ENCODE peak calls at places on chromosome 12, in eight cellular contexts. O is activated naive CD8-positive, alpha-beta T cell treated with anti-CD3 and anti-CD28 coated beads for 36 hours; L is naive thymus-derived CD8-positive, alpha-beta T cell; G is cardiac muscle cell; K is SIG-M5; D is brain microvascular endothelial cell; V is AG20443; Z is activated CD8-positive, alpha-beta memory T cell treated with anti-CD3 and anti-CD28 coated beads, Interleukin-2, amount 10 ng/mL, durations not matched to agents 7 days and 5 days. C is an unnamed sample.

GRCh38 chr12:93572712-93573551 is 457 bp downstream of the SOCS2 start:
- DNase-seq in D (no peak), V (peak; percentile 46), L (peak; percentile 24), G (peak; percentile 74), K (no peak), Z (no peak), O (peak; percentile 42), C (no peak)

GRCh38 chr12:46524778-46525177 is 152.2 kb upstream of the SLC38A2 start:
- DNase-seq in Z (no peak), L (no peak), G (peak; percentile 92), D (peak; percentile 60), K (no peak), V (peak; percentile 78), O (no peak), C (peak; percentile 79)

GRCh38 chr12:57341275-57341990 is 89.4 kb downstream of the R3HDM2 start:
- DNase-seq in V (no peak), D (peak; percentile 24), L (no peak), G (peak; percentile 30), K (no peak), O (no peak), Z (no peak), C (no peak)

GRCh38 chr12:52543985-52544888 is 8.7 kb downstream of the KRT71 start:
- DNase-seq in K (no peak), L (no peak), G (no peak), Z (no peak), O (no peak), V (peak; percentile 86), D (no peak), C (no peak)

GRCh38 chr12:117444781-117445180 is 83.4 kb upstream of the NOS1 start:
- DNase-seq in G (no peak), K (no peak), D (no peak), O (no peak), Z (no peak), L (no peak), V (no peak), C (no peak)

GRCh38 chr12:98002887-98003493 is 512.4 kb upstream of the TMPO start:
- DNase-seq in Z (peak; percentile 46), O (peak; percentile 4), L (no peak), V (peak; percentile 34), D (peak; percentile 13), K (no peak), G (peak; percentile 41), C (no peak)

GRCh38 chr12:87020071-87020470 is 763.9 kb upstream of the MGAT4C start:
- DNase-seq in D (no peak), G (no peak), K (no peak), Z (no peak), V (no peak), L (no peak), O (no peak), C (no peak)

GRCh38 chr12:81692008-81692407 is 67.1 kb downstream of the PPFIA2 start:
- DNase-seq in G (no peak), D (no peak), Z (no peak), K (no peak), L (no peak), V (no peak), O (no peak), C (no peak)

GRCh38 chr12:49944046-49944445 is 6.5 kb upstream of the AQP2 start:
- DNase-seq in L (no peak), O (no peak), D (no peak), K (no peak), V (no peak), G (no peak), Z (no peak), C (no peak)